ENCODE peak calls at places on chromosomes 1 and 21, in four cellular contexts. J is breast epithelium, R is transverse colon, S is suprapubic skin. T is an unnamed sample.

GRCh38 chr1:46130144-46130543 is 2.3 kb downstream of the PIK3R3 start:
- DNase-seq in R (no peak), S (no peak), J (no peak), T (no peak)

GRCh38 chr1:162168261-162168660 is 98.8 kb downstream of the NOS1AP start:
- DNase-seq in J (peak; percentile 85), S (no peak), R (no peak), T (no peak)

GRCh38 chr1:247277211-247277610 is 21.3 kb downstream of the VN1R5 start:
- DNase-seq in J (no peak), S (no peak), R (no peak), T (no peak)

GRCh38 chr1:171595324-171595723 is 26.7 kb upstream of the MYOCOS start:
- DNase-seq in S (no peak), R (no peak), J (no peak), T (no peak)

GRCh38 chr21:33403786-33404571 is 766 bp downstream of the IFNGR2 start:
- DNase-seq in S (peak; percentile 89), J (peak; percentile 29), R (peak; percentile 66), T (peak; percentile 92)

GRCh38 chr1:245825128-245825901 is 670.5 kb downstream of the KIF26B start:
- DNase-seq in J (no peak), R (no peak), S (no peak), T (no peak)

GRCh38 chr1:156860639-156861423 is at the start of gene NTRK1:
- DNase-seq in S (no peak), R (peak; percentile 31), J (no peak), T (no peak)

GRCh38 chr1:87167855-87168630 is 160.6 kb upstream of the LMO4 start:
- DNase-seq in J (no peak), R (no peak), S (no peak), T (no peak)

GRCh38 chr1:208167229-208167869 is 76.8 kb downstream of the PLXNA2 start:
- DNase-seq in J (no peak), R (no peak), S (no peak), T (no peak)

GRCh38 chr1:231665046-231665445 is 38.5 kb downstream of the DISC1 start:
- DNase-seq in S (no peak), J (no peak), R (no peak), T (no peak)

GRCh38 chr1:14946567-14947285 is 206.8 kb upstream of the TMEM51 start:
- DNase-seq in S (no peak), R (peak; percentile 21), J (no peak), T (no peak)

GRCh38 chr21:23308741-23309140 is 2298.5 kb downstream of the MRPL39 start:
- DNase-seq in S (no peak), J (no peak), R (no peak), T (no peak)

GRCh38 chr1:23913212-23913880 is at the start of gene CNR2:
- DNase-seq in J (no peak), S (no peak), R (peak; percentile 26), T (no peak)

GRCh38 chr1:55916480-55916879 is 662.9 kb downstream of the PLPP3 start:
- DNase-seq in J (no peak), S (no peak), R (no peak), T (no peak)

GRCh38 chr1:21909286-21909759 is 27.8 kb downstream of the HSPG2 start:
- DNase-seq in J (no peak), R (no peak), S (no peak), T (no peak)

GRCh38 chr1:107767156-107767582 is 197.8 kb downstream of the VAV3 start:
- DNase-seq in R (no peak), S (no peak), J (no peak), T (no peak)

GRCh38 chr1:156379420-156380165 is 10.6 kb downstream of the RHBG start:
- DNase-seq in J (no peak), R (no peak), S (no peak), T (no peak)

GRCh38 chr1:39086386-39087108 is 60.4 kb downstream of the NDUFS5 start:
- DNase-seq in R (no peak), S (no peak), J (no peak), T (no peak)

GRCh38 chr1:178632619-178633018 is 92.4 kb upstream of the RALGPS2 start:
- DNase-seq in S (no peak), R (no peak), J (no peak), T (no peak)

GRCh38 chr1:198483006-198483405 is 57.5 kb downstream of the ATP6V1G3 start:
- DNase-seq in R (no peak), S (no peak), J (no peak), T (no peak)

GRCh38 chr1:163195728-163196448 is 6.8 kb downstream of the RGS5 start:
- DNase-seq in R (no peak), S (no peak), J (no peak), T (no peak)

GRCh38 chr1:7992885-7993284 is 31.4 kb downstream of the PARK7 start:
- DNase-seq in R (no peak), J (no peak), S (no peak), T (no peak)

GRCh38 chr21:32727478-32727727 is 410 bp downstream of the SYNJ1 start:
- DNase-seq in R (no peak), S (no peak), J (no peak), T (no peak)

GRCh38 chr1:5986018-5986417 is 6.2 kb downstream of the NPHP4 start:
- DNase-seq in J (no peak), S (no peak), R (no peak), T (no peak)

GRCh38 chr1:153387001-153387400 is 3.9 kb downstream of the S100A8 start:
- DNase-seq in R (no peak), S (no peak), J (no peak), T (peak; percentile 81)

GRCh38 chr1:27144920-27145661 is 9.8 kb downstream of the SLC9A1 start:
- DNase-seq in S (no peak), R (peak; percentile 37), J (no peak), T (no peak)

GRCh38 chr1:113191579-113192076 is 118.6 kb downstream of the LRIG2 start:
- DNase-seq in R (peak; percentile 68), S (no peak), J (no peak), T (no peak)

GRCh38 chr1:70499695-70500094 is 88.6 kb downstream of the CTH start:
- DNase-seq in R (no peak), J (no peak), S (no peak), T (no peak)

GRCh38 chr1:62841587-62842169 is 57.7 kb downstream of the ATG4C start:
- DNase-seq in S (no peak), R (no peak), J (no peak), T (no peak)

GRCh38 chr1:160711528-160712311 is at the start of gene CD48:
- DNase-seq in S (no peak), R (no peak), J (no peak), T (no peak)

GRCh38 chr1:101235241-101235695 is 1.6 kb upstream of the S1PR1 start:
- DNase-seq in S (no peak), R (no peak), J (no peak), T (no peak)

GRCh38 chr1:110207831-110208230 is 2.3 kb upstream of the KCNC4 start:
- DNase-seq in R (peak; percentile 74), S (no peak), J (peak; percentile 35), T (no peak)

GRCh38 chr1:17765444-17766411 is 10.6 kb downstream of the ACTL8 start:
- DNase-seq in S (no peak), J (no peak), R (no peak), T (no peak)

GRCh38 chr1:3054474-3054873 is 14.5 kb upstream of the PRDM16 start:
- DNase-seq in S (peak; percentile 38), J (no peak), R (no peak), T (no peak)

GRCh38 chr1:228081144-228081543 is 1.4 kb upstream of the ARF1 start:
- DNase-seq in S (no peak), R (peak; percentile 10), J (no peak), T (no peak)

GRCh38 chr1:25217598-25218232 is 14.6 kb downstream of the SYF2 start:
- DNase-seq in S (no peak), J (no peak), R (peak; percentile 3), T (no peak)
- TF ChIP-seq CTCF in S (no peak), J (no peak), R (no peak), T (no peak)

GRCh38 chr1:37478451-37478871 is 4.1 kb downstream of the ZC3H12A start:
- DNase-seq in S (peak; percentile 55), J (no peak), R (peak; percentile 24), T (no peak)

GRCh38 chr1:37478890-37479254 is 4.5 kb downstream of the ZC3H12A start:
- DNase-seq in R (peak; percentile 47), S (peak; percentile 58), J (no peak), T (no peak)

GRCh38 chr1:37480125-37480466 is 5.7 kb downstream of the ZC3H12A start:
- DNase-seq in R (no peak), J (no peak), S (peak; percentile 78), T (no peak)

GRCh38 chr1:37480581-37481288 is 6.4 kb downstream of the ZC3H12A start:
- DNase-seq in S (peak; percentile 56), R (no peak), J (no peak), T (no peak)

GRCh38 chr1:37479255-37480124 is 5.1 kb downstream of the ZC3H12A start:
- DNase-seq in S (peak; percentile 93), R (peak; percentile 97), J (peak; percentile 96), T (peak; percentile 96)
- TF ChIP-seq POLR2AphosphoS5 in S (peak; percentile 78), R (peak; percentile 86), J (peak; percentile 86), T (peak; percentile 94)

GRCh38 chr1:183804382-183804781 is 538 bp upstream of the RGL1 start:
- DNase-seq in S (no peak), R (no peak), J (no peak), T (no peak)

GRCh38 chr1:183807549-183808168 is 2.7 kb downstream of the RGL1 start:
- DNase-seq in J (no peak), R (peak; percentile 19), S (no peak), T (no peak)

GRCh38 chr1:183806650-183807049 is 1.7 kb downstream of the RGL1 start:
- DNase-seq in S (no peak), J (no peak), R (no peak), T (no peak)

GRCh38 chr1:183806086-183806485 is 1.2 kb downstream of the RGL1 start:
- DNase-seq in S (no peak), J (no peak), R (no peak), T (no peak)

GRCh38 chr1:183804916-183805734 is at the start of gene RGL1:
- DNase-seq in R (peak; percentile 60), S (peak; percentile 82), J (peak; percentile 73), T (no peak)
- TF ChIP-seq POLR2A in R (peak; percentile 19), S (peak; percentile 77), J (no peak), T (peak; percentile 31)

GRCh38 chr1:190759807-190760206 is 282.1 kb upstream of the BRINP3 start:
- DNase-seq in R (no peak), S (no peak), J (no peak), T (no peak)

GRCh38 chr1:190752131-190752530 is 274.5 kb upstream of the BRINP3 start:
- DNase-seq in J (no peak), R (no peak), S (no peak), T (no peak)

DNA sequence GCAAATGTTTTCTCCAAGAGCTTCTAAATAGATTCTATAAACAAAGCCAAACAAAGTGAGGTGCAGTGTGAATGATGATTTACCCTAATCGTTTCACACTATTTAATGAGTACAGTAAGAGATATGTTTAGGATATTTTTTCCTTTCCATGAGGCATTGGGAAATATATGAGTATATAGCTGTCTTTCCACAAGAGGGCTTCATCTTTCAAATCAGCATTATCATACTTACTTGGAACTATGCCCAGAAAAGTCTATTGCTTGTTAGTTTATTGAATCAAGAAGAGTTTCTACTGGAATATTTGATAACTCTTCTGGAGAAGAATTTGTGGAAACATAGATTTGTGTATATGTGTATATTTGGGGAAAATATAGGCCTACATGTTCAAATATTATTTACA is 277.1 kb upstream of the BRINP3 start:
- DNase-seq in S (no peak), R (no peak), J (no peak), T (no peak)
- TF ChIP-seq CTCF in S (no peak), R (no peak), J (no peak), T (no peak)

T was measured in esophagus muscularis mucosa.